ENCODE peak calls at places on chromosomes 3 and 15, in five cellular contexts. F is trophoblast cell, O is mesendoderm, Z is IMR-90, N is H1. E is an unnamed sample.

GRCh38 chr3:12507871-12508281 is 23.6 kb downstream of the TSEN2 start:
- DNase-seq in Z (peak), F (no peak), N (no peak), O (no peak), E (no peak)

GRCh38 chr3:134348524-134348923 is 25.7 kb downstream of the AMOTL2 start:
- DNase-seq in F (peak), N (no peak), O (peak), Z (peak), E (no peak)

GRCh38 chr15:87764461-87765236 is 491.9 kb downstream of the NTRK3 start:
- DNase-seq in F (no peak), O (peak), Z (peak), N (peak), E (no peak)

GRCh38 chr3:61789861-61790260 is 228.5 kb downstream of the PTPRG start:
- DNase-seq in F (no peak), N (no peak), Z (no peak), O (no peak), E (no peak)

GRCh38 chr3:101720851-101721649 is 3.4 kb upstream of the CEP97 start:
- DNase-seq in F (no peak), N (no peak), O (no peak), Z (peak), E (no peak)

GRCh38 chr3:189772584-189772983 is 141.4 kb downstream of the TP63 start:
- DNase-seq in N (no peak), Z (peak), F (peak), O (no peak), E (no peak)

GRCh38 chr3:138649134-138649533 is 40.6 kb downstream of the FAIM start:
- DNase-seq in N (no peak), F (no peak), Z (no peak), O (no peak), E (no peak)

GRCh38 chr3:54353547-54354339 is 231.4 kb downstream of the CACNA2D3 start:
- DNase-seq in N (no peak), O (no peak), F (no peak), Z (no peak), E (no peak)

GRCh38 chr3:170425491-170426239 is 7.0 kb downstream of the CLDN11 start:
- DNase-seq in O (peak), F (no peak), N (no peak), Z (no peak), E (no peak)

GRCh38 chr15:97099040-97099439 is 768.5 kb downstream of the NR2F2 start:
- DNase-seq in O (no peak), N (no peak), F (no peak), Z (no peak), E (no peak)

GRCh38 chr3:98657429-98657828 is 64.0 kb upstream of the CPOX start:
- DNase-seq in F (peak), N (peak), O (peak), Z (no peak), E (peak)

GRCh38 chr3:117105650-117106049 is 396.1 kb downstream of the TUSC7 start:
- DNase-seq in F (peak), Z (peak), N (no peak), O (no peak), E (no peak)

GRCh38 chr3:129794319-129795201 is 99.0 kb downstream of the TMCC1 start:
- DNase-seq in N (peak), O (peak), Z (no peak), F (peak), E (peak)

GRCh38 chr3:69642606-69643005 is 96.7 kb upstream of the MITF start:
- DNase-seq in F (peak), Z (no peak), N (no peak), O (no peak), E (no peak)

GRCh38 chr15:43210807-43211206 is 10.0 kb downstream of the EPB42 start:
- DNase-seq in Z (no peak), F (no peak), O (no peak), N (no peak), E (no peak)

GRCh38 chr3:166444336-166444735 is 607.1 kb upstream of the BCHE start:
- DNase-seq in O (no peak), N (no peak), Z (peak), F (no peak), E (no peak)

GRCh38 chr15:40052604-40053003 is 13.6 kb upstream of the SRP14 start:
- DNase-seq in N (no peak), Z (no peak), O (no peak), F (no peak), E (no peak)

GRCh38 chr3:112685435-112685834 is 44.5 kb upstream of the CCDC80 start:
- DNase-seq in O (no peak), F (no peak), N (no peak), Z (peak), E (no peak)

GRCh38 chr3:180467177-180467576 is 134.8 kb upstream of the TTC14 start:
- DNase-seq in O (no peak), F (no peak), Z (no peak), N (no peak), E (no peak)
- H2AK5ac ChIP-seq in O (no peak), F (no peak), Z (no peak), N (no peak), E (no peak)

GRCh38 chr15:59295742-59296090 is 77.0 kb downstream of the MYO1E start:
- DNase-seq in F (no peak), Z (no peak), O (no peak), N (no peak), E (no peak)
- H3K9ac ChIP-seq in F (no peak), Z (peak), O (no peak), N (no peak), E (no peak)

DNA sequence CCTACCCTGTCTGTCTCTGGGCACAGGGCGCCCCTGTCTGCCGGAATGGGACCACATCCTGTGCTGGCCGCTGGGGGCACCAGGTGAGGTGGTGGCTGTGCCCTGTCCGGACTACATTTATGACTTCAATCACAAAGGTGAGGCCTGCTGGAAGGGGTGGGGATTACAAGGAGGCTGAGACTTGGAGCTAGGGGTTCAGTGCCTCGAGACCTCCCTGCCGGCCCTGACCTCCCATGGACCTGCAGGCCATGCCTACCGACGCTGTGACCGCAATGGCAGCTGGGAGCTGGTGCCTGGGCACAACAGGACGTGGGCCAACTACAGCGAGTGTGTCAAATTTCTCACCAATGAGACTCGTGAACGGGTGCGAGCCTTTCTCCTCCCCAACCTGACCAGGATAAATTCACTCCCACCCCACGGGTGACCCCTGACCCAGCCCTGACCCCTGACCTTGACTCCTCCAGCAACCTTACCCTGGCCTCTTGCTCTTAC is 20.4 kb downstream of the PTH1R start:
- DNase-seq in F (no peak), N (no peak), Z (no peak), O (no peak), E (no peak)
- H2AK5ac ChIP-seq in F (no peak), N (no peak), Z (no peak), O (no peak), E (no peak)

GRCh38 chr3:141337523-141337854 is 30.8 kb upstream of the ZBTB38 start:
- DNase-seq in N (no peak), F (no peak), Z (no peak), O (no peak), E (no peak)
- H3K9ac ChIP-seq in N (no peak), F (no peak), Z (no peak), O (no peak), E (no peak)

GRCh38 chr3:53168175-53168923 is 7.3 kb downstream of the PRKCD start:
- DNase-seq in Z (no peak), F (no peak), N (no peak), O (no peak), E (no peak)
- H2AK5ac ChIP-seq in Z (no peak), F (no peak), N (no peak), O (no peak), E (no peak)

GRCh38 chr15:68969298-68969697 is 39.0 kb downstream of the SPESP1 start:
- DNase-seq in F (no peak), N (no peak), Z (no peak), O (no peak), E (no peak)
- H3K9ac ChIP-seq in F (no peak), N (no peak), Z (no peak), O (no peak), E (no peak)

DNA sequence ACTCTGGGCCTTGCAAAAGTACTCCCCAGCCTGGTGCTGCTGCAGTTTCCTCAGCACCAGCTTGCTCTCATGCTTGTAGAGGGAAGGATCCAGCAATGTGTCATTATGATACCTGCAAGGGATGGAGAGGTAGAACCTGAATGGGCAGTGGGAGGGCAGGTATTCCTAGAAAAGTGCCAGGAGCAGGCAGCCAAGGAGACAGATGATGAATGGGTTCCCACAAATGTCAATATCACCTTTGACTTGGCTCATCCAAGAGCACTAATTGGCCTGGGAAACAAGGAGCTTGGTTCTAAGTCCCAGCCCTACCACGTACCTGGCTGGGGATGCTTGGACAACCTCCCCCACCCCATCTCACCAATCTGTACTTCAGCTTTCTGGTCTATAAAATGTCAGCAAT is 9.4 kb downstream of the CILP start:
- DNase-seq in F (no peak), Z (no peak), O (no peak), N (no peak), E (no peak)
- H2AK5ac ChIP-seq in F (no peak), Z (no peak), O (no peak), N (no peak), E (no peak)

E was measured in H9.